ENCODE peak calls at places on chromosome 15, in four cellular contexts. V, G, N and Z are unnamed samples.

GRCh38 chr15:31141792-31142191 is 40.3 kb upstream of the TRPM1 start:
- DNase-seq in V (no peak), G (no peak), N (no peak), Z (no peak)

GRCh38 chr15:68054658-68055223 is 626 bp downstream of the PIAS1 start:
- DNase-seq in V (peak), G (peak), N (peak), Z (peak)

GRCh38 chr15:39618063-39618823 is 37.4 kb downstream of the THBS1 start:
- DNase-seq in V (no peak), G (no peak), N (no peak), Z (no peak)

GRCh38 chr15:53445531-53445930 is 313.9 kb downstream of the WDR72 start:
- DNase-seq in V (no peak), G (no peak), N (no peak), Z (no peak)

GRCh38 chr15:42490246-42490742 is 647 bp downstream of the ZNF106 start:
- DNase-seq in V (no peak), G (no peak), N (no peak), Z (no peak)

GRCh38 chr15:90915216-90915807 is 12.2 kb downstream of the MAN2A2 start:
- DNase-seq in V (no peak), G (no peak), N (no peak), Z (no peak)

GRCh38 chr15:81897011-81897677 is 148.7 kb downstream of the MEX3B start:
- DNase-seq in V (no peak), G (no peak), N (no peak), Z (no peak)

GRCh38 chr15:46854559-46854958 is 862.7 kb upstream of the SEMA6D start:
- DNase-seq in V (no peak), G (no peak), N (no peak), Z (no peak)

GRCh38 chr15:36882487-36883108 is 217.8 kb downstream of the MEIS2 start:
- DNase-seq in V (no peak), G (no peak), N (no peak), Z (no peak)

GRCh38 chr15:81098884-81099601 is 35.0 kb upstream of the CFAP161 start:
- DNase-seq in V (no peak), G (no peak), N (peak), Z (no peak)

GRCh38 chr15:62067448-62068044 is 769 bp downstream of the C2CD4A start:
- DNase-seq in V (no peak), G (no peak), N (no peak), Z (no peak)
- TF ChIP-seq JUN in V (no peak), G (no peak), N (no peak), Z (no peak)

GRCh38 chr15:45456212-45457106 is 66.1 kb downstream of the SLC30A4 start:
- DNase-seq in V (peak), G (no peak), N (peak), Z (peak)
- TF ChIP-seq MAFK in V (no peak), G (no peak), N (no peak), Z (no peak)

GRCh38 chr15:27479232-27480140 is 508.5 kb downstream of the GABRG3 start:
- DNase-seq in V (no peak), G (no peak), N (no peak), Z (no peak)
- TF ChIP-seq KDM1A in V (no peak), G (no peak), N (no peak), Z (no peak)

DNA sequence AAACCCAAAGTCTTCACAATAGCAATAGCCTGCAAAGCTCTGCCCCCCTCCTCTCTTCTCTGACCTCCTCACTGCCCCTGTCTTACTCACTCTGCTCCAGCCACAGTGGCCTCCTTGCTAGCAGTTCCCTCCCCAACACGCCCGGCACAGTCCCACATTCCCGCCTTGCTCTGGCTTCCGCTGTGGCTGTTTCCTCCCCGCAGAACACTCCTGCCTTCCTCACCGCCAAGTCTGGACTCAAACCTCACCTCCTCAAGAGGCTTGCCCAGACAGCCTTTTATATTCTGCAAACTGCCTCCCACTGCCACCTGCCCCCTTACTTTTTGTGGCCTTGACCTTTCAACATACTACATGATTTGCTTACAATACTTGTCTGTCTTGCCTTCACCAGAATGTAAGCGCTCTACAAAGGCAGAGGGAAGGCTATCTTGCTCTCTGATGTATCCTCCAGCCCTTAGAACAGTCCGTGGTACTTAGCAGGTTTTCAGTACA is 406 bp upstream of the MPI start:
- DNase-seq in V (no peak), G (no peak), N (peak), Z (no peak)
- TF ChIP-seq JUN in V (no peak), G (no peak), N (no peak), Z (no peak)

GRCh38 chr15:65068436-65068835 is 645 bp upstream of the RASL12 start:
- DNase-seq in V (no peak), G (no peak), N (no peak), Z (no peak)

GRCh38 chr15:65066001-65066634 is 1.7 kb downstream of the RASL12 start:
- DNase-seq in V (no peak), G (no peak), N (no peak), Z (no peak)

GRCh38 chr15:65067645-65068416 is at the start of gene RASL12:
- DNase-seq in V (no peak), G (no peak), N (peak), Z (no peak)

GRCh38 chr15:65067334-65067644 is 502 bp downstream of the RASL12 start:
- DNase-seq in V (no peak), G (no peak), N (no peak), Z (no peak)

DNA sequence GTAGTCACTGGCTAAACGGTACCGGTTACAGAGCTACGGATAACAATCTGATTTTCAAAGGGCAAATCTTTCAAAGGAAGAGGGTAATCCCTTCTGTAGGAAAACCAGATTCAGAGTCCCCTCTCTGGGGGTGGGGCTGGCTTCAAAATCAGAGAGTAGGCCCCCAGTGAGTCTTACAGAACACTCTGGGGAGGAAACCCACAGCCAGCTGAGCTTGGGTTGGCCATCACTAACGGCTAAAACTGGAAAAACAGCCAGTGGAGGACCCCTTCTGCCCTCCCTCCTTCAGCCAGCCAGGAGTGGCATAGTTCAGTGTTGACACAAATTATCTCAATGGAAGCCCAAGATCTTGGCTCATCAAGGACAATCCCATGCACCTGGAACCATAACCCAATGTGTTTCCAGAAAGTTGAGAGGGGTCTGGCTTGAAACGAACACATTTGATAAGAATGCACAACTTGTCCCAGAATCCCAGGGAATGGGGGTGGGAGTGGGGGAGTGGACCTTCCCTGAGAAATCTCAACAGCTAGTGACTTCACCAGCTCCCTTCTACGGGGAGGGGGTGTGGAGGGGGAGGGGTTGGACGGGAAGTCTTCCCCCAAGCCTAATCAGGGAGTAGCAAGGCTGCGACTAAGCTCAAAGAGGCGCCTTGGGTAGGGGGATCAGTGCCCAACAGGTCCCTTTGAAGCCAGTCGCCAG is 1.0 kb downstream of the RASL12 start:
- DNase-seq in V (no peak), G (no peak), N (no peak), Z (no peak)
- TF ChIP-seq MAFK in V (no peak), G (no peak), N (no peak), Z (no peak)

GRCh38 chr15:89171136-89172072 is 50.0 kb downstream of the RLBP1 start:
- DNase-seq in V (peak), G (peak), N (peak), Z (peak)
- TF ChIP-seq KDM1A in V (no peak), G (no peak), N (no peak), Z (no peak)

GRCh38 chr15:43492673-43493601 is at the start of gene TP53BP1:
- DNase-seq in V (peak), G (peak), N (peak), Z (peak)

GRCh38 chr15:43488790-43489585 is 4.0 kb downstream of the TP53BP1 start:
- DNase-seq in V (no peak), G (no peak), N (no peak), Z (no peak)

GRCh38 chr15:43493687-43494472 is 924 bp upstream of the TP53BP1 start:
- DNase-seq in V (no peak), G (no peak), N (peak), Z (no peak)

GRCh38 chr15:43487271-43487895 is 5.6 kb downstream of the TP53BP1 start:
- DNase-seq in V (no peak), G (no peak), N (no peak), Z (no peak)

DNA sequence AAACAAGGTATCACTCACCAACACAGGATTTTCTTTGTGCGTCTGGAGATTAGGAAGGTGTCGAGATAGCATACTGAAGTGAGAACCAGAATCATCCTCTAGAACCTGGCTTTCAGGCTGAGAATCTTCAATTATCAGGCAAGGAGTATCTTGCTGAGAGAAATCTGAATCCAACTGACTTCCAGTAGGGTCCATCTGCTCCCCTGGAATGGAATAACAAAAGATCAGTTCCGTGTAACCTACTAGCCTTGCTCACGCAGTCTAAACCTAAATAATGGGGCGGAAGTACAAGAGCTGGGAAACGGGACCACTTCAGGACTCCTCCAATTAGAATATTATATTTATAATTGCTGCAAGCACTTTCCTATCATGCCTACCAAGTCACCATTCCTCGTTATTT is 690 bp downstream of the TP53BP1 start:
- DNase-seq in V (no peak), G (no peak), N (no peak), Z (no peak)
- TF ChIP-seq JUN in V (no peak), G (no peak), N (no peak), Z (no peak)